ENCODE peak calls at places on chromosomes 4 and X, in four cellular contexts. One of them, this sample, is unnamed.

GRCh38 chrX:131987252-131987651 is 35.9 kb upstream of the STK26 start:
- DNase-seq in brain microvascular endothelial cell: no peak
- DNase-seq in psoas muscle: no peak
- DNase-seq in left ventricle myocardium inferior: no peak
- DNase-seq in this sample: no peak

GRCh38 chrX:31580726-31581125 is 508.9 kb upstream of the FTHL17 start:
- DNase-seq in brain microvascular endothelial cell: peak; percentile 7
- DNase-seq in psoas muscle: no peak
- DNase-seq in left ventricle myocardium inferior: no peak
- DNase-seq in this sample: no peak

GRCh38 chr4:52917836-52918235 is 55.7 kb downstream of the RASL11B start:
- DNase-seq in brain microvascular endothelial cell: no peak
- DNase-seq in psoas muscle: no peak
- DNase-seq in left ventricle myocardium inferior: no peak
- DNase-seq in this sample: no peak

GRCh38 chr4:101279377-101279871 is 67.9 kb downstream of the PPP3CA start:
- DNase-seq in brain microvascular endothelial cell: peak; percentile 95
- DNase-seq in psoas muscle: no peak
- DNase-seq in left ventricle myocardium inferior: peak; percentile 36
- DNase-seq in this sample: no peak

GRCh38 chrX:53795583-53795982 is 109.1 kb upstream of the HUWE1 start:
- DNase-seq in brain microvascular endothelial cell: peak; percentile 6
- DNase-seq in psoas muscle: no peak
- DNase-seq in left ventricle myocardium inferior: no peak
- DNase-seq in this sample: no peak

GRCh38 chr4:107896651-107897050 is 34.7 kb upstream of the CYP2U1 start:
- DNase-seq in brain microvascular endothelial cell: no peak
- DNase-seq in psoas muscle: no peak
- DNase-seq in left ventricle myocardium inferior: no peak
- DNase-seq in this sample: no peak

GRCh38 chr4:126915999-126916625 is 716.6 kb upstream of the INTU start:
- DNase-seq in brain microvascular endothelial cell: no peak
- DNase-seq in psoas muscle: no peak
- DNase-seq in left ventricle myocardium inferior: no peak
- DNase-seq in this sample: no peak

GRCh38 chr4:138406881-138407280 is 164.7 kb upstream of the SLC7A11 start:
- DNase-seq in brain microvascular endothelial cell: no peak
- DNase-seq in psoas muscle: no peak
- DNase-seq in left ventricle myocardium inferior: no peak
- DNase-seq in this sample: no peak

GRCh38 chr4:3676907-3677495 is 89.2 kb upstream of the ADRA2C start:
- DNase-seq in brain microvascular endothelial cell: no peak
- DNase-seq in psoas muscle: peak; percentile 36
- DNase-seq in left ventricle myocardium inferior: no peak
- DNase-seq in this sample: peak; percentile 47

GRCh38 chr4:183431614-183432013 is 12.8 kb upstream of the CDKN2AIP start:
- DNase-seq in brain microvascular endothelial cell: no peak
- DNase-seq in psoas muscle: no peak
- DNase-seq in left ventricle myocardium inferior: no peak
- DNase-seq in this sample: no peak

GRCh38 chr4:121462660-121463261 is 81.9 kb upstream of the QRFPR start:
- DNase-seq in brain microvascular endothelial cell: peak; percentile 60
- DNase-seq in psoas muscle: no peak
- DNase-seq in left ventricle myocardium inferior: no peak
- DNase-seq in this sample: no peak

GRCh38 chr4:59655996-59656395 is 1544.1 kb upstream of the ADGRL3 start:
- DNase-seq in brain microvascular endothelial cell: no peak
- DNase-seq in psoas muscle: no peak
- DNase-seq in left ventricle myocardium inferior: no peak
- DNase-seq in this sample: no peak

GRCh38 chr4:143344011-143344410 is 7.3 kb downstream of the GAB1 start:
- DNase-seq in brain microvascular endothelial cell: no peak
- DNase-seq in psoas muscle: no peak
- DNase-seq in left ventricle myocardium inferior: no peak
- DNase-seq in this sample: no peak

GRCh38 chr4:164596927-164597326 is 157.0 kb upstream of the SMIM31 start:
- DNase-seq in brain microvascular endothelial cell: no peak
- DNase-seq in psoas muscle: no peak
- DNase-seq in left ventricle myocardium inferior: no peak
- DNase-seq in this sample: no peak

GRCh38 chr4:55398461-55398860 is 2.7 kb downstream of the TMEM165 start:
- DNase-seq in brain microvascular endothelial cell: no peak
- DNase-seq in psoas muscle: no peak
- DNase-seq in left ventricle myocardium inferior: no peak
- DNase-seq in this sample: no peak

GRCh38 chr4:169492436-169493163 is 119.8 kb downstream of the NEK1 start:
- DNase-seq in brain microvascular endothelial cell: peak; percentile 41
- DNase-seq in psoas muscle: peak; percentile 35
- DNase-seq in left ventricle myocardium inferior: no peak
- DNase-seq in this sample: no peak

GRCh38 chr4:4325321-4325720 is 35.3 kb downstream of the ZBTB49 start:
- DNase-seq in brain microvascular endothelial cell: no peak
- DNase-seq in psoas muscle: no peak
- DNase-seq in left ventricle myocardium inferior: no peak
- DNase-seq in this sample: peak; percentile 2

GRCh38 chr4:102569200-102569599 is 68.0 kb downstream of the NFKB1 start:
- DNase-seq in brain microvascular endothelial cell: no peak
- DNase-seq in psoas muscle: no peak
- DNase-seq in left ventricle myocardium inferior: no peak
- DNase-seq in this sample: no peak

GRCh38 chr4:183412836-183413561 is 31.4 kb upstream of the CDKN2AIP start:
- DNase-seq in brain microvascular endothelial cell: no peak
- DNase-seq in psoas muscle: no peak
- DNase-seq in left ventricle myocardium inferior: no peak
- DNase-seq in this sample: no peak

GRCh38 chrX:103533428-103534216 is 14.3 kb upstream of the RAB40A start:
- DNase-seq in brain microvascular endothelial cell: peak; percentile 65
- DNase-seq in psoas muscle: peak; percentile 81
- DNase-seq in left ventricle myocardium inferior: peak; percentile 71
- DNase-seq in this sample: no peak

GRCh38 chrX:56790778-56791177 is 61.7 kb downstream of the NBDY start:
- DNase-seq in brain microvascular endothelial cell: no peak
- DNase-seq in psoas muscle: no peak
- DNase-seq in left ventricle myocardium inferior: no peak
- DNase-seq in this sample: no peak

GRCh38 chr4:22235798-22236197 is 280.1 kb downstream of the ADGRA3 start:
- DNase-seq in brain microvascular endothelial cell: no peak
- DNase-seq in psoas muscle: peak; percentile 53
- DNase-seq in left ventricle myocardium inferior: peak; percentile 39
- DNase-seq in this sample: no peak

GRCh38 chr4:137968956-137969709 is 273.0 kb downstream of the SLC7A11 start:
- DNase-seq in brain microvascular endothelial cell: no peak
- DNase-seq in psoas muscle: no peak
- DNase-seq in left ventricle myocardium inferior: no peak
- DNase-seq in this sample: no peak

GRCh38 chrX:53831662-53832635 is 145.4 kb upstream of the HUWE1 start:
- DNase-seq in brain microvascular endothelial cell: peak; percentile 24
- DNase-seq in psoas muscle: no peak
- DNase-seq in left ventricle myocardium inferior: no peak
- DNase-seq in this sample: no peak

GRCh38 chr4:147571021-147571770 is 46.0 kb upstream of the TMEM184C start:
- DNase-seq in brain microvascular endothelial cell: no peak
- DNase-seq in psoas muscle: no peak
- DNase-seq in left ventricle myocardium inferior: no peak
- DNase-seq in this sample: no peak

GRCh38 chrX:50622751-50623150 is 152.1 kb upstream of the DGKK start:
- DNase-seq in brain microvascular endothelial cell: no peak
- DNase-seq in psoas muscle: no peak
- DNase-seq in left ventricle myocardium inferior: no peak
- DNase-seq in this sample: no peak

GRCh38 chr4:184451726-184452125 is 22.6 kb downstream of the IRF2 start:
- DNase-seq in brain microvascular endothelial cell: no peak
- DNase-seq in psoas muscle: no peak
- DNase-seq in left ventricle myocardium inferior: no peak
- DNase-seq in this sample: no peak

GRCh38 chr4:56745082-56745481 is 64.0 kb upstream of the HOPX start:
- DNase-seq in brain microvascular endothelial cell: no peak
- DNase-seq in psoas muscle: no peak
- DNase-seq in left ventricle myocardium inferior: no peak
- DNase-seq in this sample: no peak

GRCh38 chr4:56746639-56747038 is 65.5 kb upstream of the HOPX start:
- DNase-seq in brain microvascular endothelial cell: no peak
- DNase-seq in psoas muscle: no peak
- DNase-seq in left ventricle myocardium inferior: no peak
- DNase-seq in this sample: no peak

GRCh38 chr4:56755901-56756300 is 65.6 kb downstream of the SPINK2 start:
- DNase-seq in brain microvascular endothelial cell: no peak
- DNase-seq in psoas muscle: no peak
- DNase-seq in left ventricle myocardium inferior: no peak
- DNase-seq in this sample: no peak

GRCh38 chr4:56752985-56753384 is 68.5 kb downstream of the SPINK2 start:
- DNase-seq in brain microvascular endothelial cell: no peak
- DNase-seq in psoas muscle: no peak
- DNase-seq in left ventricle myocardium inferior: no peak
- DNase-seq in this sample: no peak

GRCh38 chr4:56750231-56750630 is 69.1 kb upstream of the HOPX start:
- DNase-seq in brain microvascular endothelial cell: no peak
- DNase-seq in psoas muscle: no peak
- DNase-seq in left ventricle myocardium inferior: no peak
- DNase-seq in this sample: no peak
- TF ChIP-seq CTCF in brain microvascular endothelial cell: no peak
- TF ChIP-seq CTCF in psoas muscle: no peak
- TF ChIP-seq CTCF in left ventricle myocardium inferior: no peak
- TF ChIP-seq CTCF in this sample: no peak

GRCh38 chr4:113146876-113147358 is 97.5 kb downstream of the ANK2 start:
- DNase-seq in brain microvascular endothelial cell: no peak
- DNase-seq in psoas muscle: no peak
- DNase-seq in left ventricle myocardium inferior: no peak
- DNase-seq in this sample: no peak
- H3K27ac ChIP-seq in brain microvascular endothelial cell: no peak overlapping the region
- H3K27ac ChIP-seq in psoas muscle: peak overlapping the region; percentile 88
- H3K27ac ChIP-seq in left ventricle myocardium inferior: peak overlapping the region; percentile 90
- H3K27ac ChIP-seq in this sample: no peak overlapping the region

GRCh38 chr4:722851-723360 is 17.3 kb downstream of the PCGF3 start:
- DNase-seq in brain microvascular endothelial cell: no peak
- DNase-seq in psoas muscle: no peak
- DNase-seq in left ventricle myocardium inferior: no peak
- DNase-seq in this sample: no peak
- H3K36me3 ChIP-seq in brain microvascular endothelial cell: peaks cover 7% of the 10 kb centered on the region
- H3K36me3 ChIP-seq in psoas muscle: no peaks in the 10 kb centered on the region
- H3K36me3 ChIP-seq in left ventricle myocardium inferior: peaks cover 2% of the 10 kb centered on the region
- H3K36me3 ChIP-seq in this sample: no peaks in the 10 kb centered on the region

GRCh38 chr4:16585053-16585452 is 313.4 kb downstream of the LDB2 start:
- DNase-seq in brain microvascular endothelial cell: no peak
- DNase-seq in psoas muscle: no peak
- DNase-seq in left ventricle myocardium inferior: no peak
- DNase-seq in this sample: no peak

GRCh38 chr4:16583764-16584163 is 314.7 kb downstream of the LDB2 start:
- DNase-seq in brain microvascular endothelial cell: peak; percentile 32
- DNase-seq in psoas muscle: no peak
- DNase-seq in left ventricle myocardium inferior: no peak
- DNase-seq in this sample: no peak

GRCh38 chr4:16581117-16581516 is 317.3 kb downstream of the LDB2 start:
- DNase-seq in brain microvascular endothelial cell: no peak
- DNase-seq in psoas muscle: no peak
- DNase-seq in left ventricle myocardium inferior: no peak
- DNase-seq in this sample: no peak

GRCh38 chr4:16582036-16582435 is 316.4 kb downstream of the LDB2 start:
- DNase-seq in brain microvascular endothelial cell: no peak
- DNase-seq in psoas muscle: no peak
- DNase-seq in left ventricle myocardium inferior: no peak
- DNase-seq in this sample: no peak

GRCh38 chr4:16582526-16582925 is 315.9 kb downstream of the LDB2 start:
- DNase-seq in brain microvascular endothelial cell: no peak
- DNase-seq in psoas muscle: no peak
- DNase-seq in left ventricle myocardium inferior: no peak
- DNase-seq in this sample: no peak
- TF ChIP-seq CTCF in brain microvascular endothelial cell: peak; percentile 22
- TF ChIP-seq CTCF in psoas muscle: no peak
- TF ChIP-seq CTCF in left ventricle myocardium inferior: no peak
- TF ChIP-seq CTCF in this sample: no peak

GRCh38 chrX:2781226-2781571 is 29.4 kb downstream of the XG start:
- DNase-seq in brain microvascular endothelial cell: no peak
- DNase-seq in psoas muscle: no peak
- DNase-seq in left ventricle myocardium inferior: no peak
- DNase-seq in this sample: no peak
- H3K27ac ChIP-seq in brain microvascular endothelial cell: no peak overlapping the region
- H3K27ac ChIP-seq in psoas muscle: no peak overlapping the region
- H3K27ac ChIP-seq in left ventricle myocardium inferior: no peak overlapping the region
- H3K27ac ChIP-seq in this sample: no peak overlapping the region

DNA sequence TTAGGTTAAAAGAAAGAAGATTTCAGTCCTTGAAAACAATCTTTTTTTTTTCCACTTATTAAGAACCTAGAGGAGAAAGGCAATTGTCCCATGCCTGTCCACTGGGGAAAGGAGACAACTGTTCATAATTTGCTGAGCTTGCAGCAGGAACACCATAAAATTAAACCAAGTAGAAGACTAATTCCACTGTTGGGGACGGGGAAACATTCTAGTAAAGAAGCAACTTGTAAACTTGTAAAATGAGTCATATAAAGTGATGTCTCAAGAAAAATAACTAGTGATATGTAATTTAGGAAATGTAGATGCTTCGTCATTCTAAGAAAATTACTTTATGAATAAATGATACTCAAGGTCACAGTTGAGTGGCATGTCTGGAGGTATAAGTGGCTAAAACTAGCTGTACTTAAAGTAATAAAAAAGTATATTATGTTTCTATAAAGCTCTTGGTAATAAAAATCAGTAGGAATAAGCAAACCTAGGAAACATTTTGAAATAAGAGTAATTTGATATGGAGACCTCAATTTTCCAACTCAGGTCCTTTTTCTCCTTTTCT is 121.2 kb upstream of the MID1 start:
- DNase-seq in brain microvascular endothelial cell: no peak
- DNase-seq in psoas muscle: no peak
- DNase-seq in left ventricle myocardium inferior: no peak
- DNase-seq in this sample: no peak
- H3K36me3 ChIP-seq in brain microvascular endothelial cell: no peaks in the 10 kb centered on the region
- H3K36me3 ChIP-seq in psoas muscle: no peaks in the 10 kb centered on the region
- H3K36me3 ChIP-seq in left ventricle myocardium inferior: no peaks in the 10 kb centered on the region
- H3K36me3 ChIP-seq in this sample: no peaks in the 10 kb centered on the region

This sample was measured in RWPE2.